ENCODE peak calls at places on chromosome 13, in eight cellular contexts. X is K562, V is HCT116, R is GM12878, A is suprapubic skin, L is upper lobe of left lung, D is esophagus muscularis mucosa, Q is GM23338. M is an unnamed sample. For H3K36me3, the result is how much of the 10 kb centered on the place peaks cover.

GRCh38 chr13:48600374-48601364 is 53.1 kb upstream of the CYSLTR2 start:
- DNase-seq in X (no peak), V (no peak), R (no peak), A (no peak), L (no peak), D (peak), Q (no peak), M (no peak)

GRCh38 chr13:63044617-63045016 is 1629.0 kb upstream of the PCDH20 start:
- DNase-seq in X (no peak), V (no peak), R (no peak), A (no peak), L (no peak), D (no peak), Q (no peak), M (no peak)

GRCh38 chr13:91017669-91018053 is 329.8 kb upstream of the MIR17HG start:
- DNase-seq in X (peak), V (peak), R (no peak), A (no peak), L (no peak), D (no peak), Q (peak), M (no peak)

GRCh38 chr13:23621316-23621645 is 51.1 kb downstream of the TNFRSF19 start:
- DNase-seq in X (no peak), V (no peak), R (no peak), A (no peak), L (no peak), D (no peak), Q (no peak), M (no peak)

GRCh38 chr13:110411316-110412105 is 104.4 kb downstream of the COL4A2 start:
- DNase-seq in X (no peak), V (no peak), R (no peak), A (no peak), L (no peak), D (no peak), Q (no peak), M (no peak)

GRCh38 chr13:102869948-102870676 is 24.3 kb downstream of the ERCC5 start:
- DNase-seq in X (no peak), V (no peak), R (no peak), A (no peak), L (no peak), D (no peak), Q (no peak), M (no peak)

GRCh38 chr13:33053397-33054066 is 37.3 kb downstream of the KL start:
- DNase-seq in X (no peak), V (no peak), R (no peak), A (no peak), L (no peak), D (no peak), Q (no peak), M (no peak)

GRCh38 chr13:109162248-109163051 is 533.0 kb downstream of the MYO16 start:
- DNase-seq in X (no peak), V (no peak), R (peak), A (no peak), L (peak), D (peak), Q (no peak), M (no peak)

GRCh38 chr13:81138353-81138995 is 797.5 kb upstream of the SPRY2 start:
- DNase-seq in X (no peak), V (no peak), R (no peak), A (no peak), L (no peak), D (no peak), Q (no peak), M (no peak)

GRCh38 chr13:89407357-89407756 is 1736.2 kb downstream of the SLITRK5 start:
- DNase-seq in X (no peak), V (no peak), R (no peak), A (no peak), L (no peak), D (no peak), Q (no peak), M (no peak)

GRCh38 chr13:111202149-111202548 is 87.0 kb downstream of the ARHGEF7 start:
- DNase-seq in X (no peak), V (no peak), R (no peak), A (no peak), L (no peak), D (no peak), Q (peak), M (no peak)

GRCh38 chr13:50197705-50198104 is 182.5 kb downstream of the KCNRG start:
- DNase-seq in X (no peak), V (no peak), R (no peak), A (no peak), L (no peak), D (peak), Q (no peak), M (no peak)

GRCh38 chr13:41007359-41008118 is 11.6 kb downstream of the ELF1 start:
- DNase-seq in X (peak), V (no peak), R (no peak), A (no peak), L (no peak), D (no peak), Q (peak), M (no peak)
- H3K27ac ChIP-seq in X (peak), V (no peak), R (peak), A (peak), L (no peak), D (no peak), Q (no peak), M (peak)

GRCh38 chr13:44231786-44232516 is 141.7 kb upstream of the SERP2 start:
- DNase-seq in X (no peak), V (peak), R (no peak), A (peak), L (peak), D (no peak), Q (peak), M (peak)
- TF ChIP-seq POLR2AphosphoS5 in X (no peak), V (peak), R (no peak), A (peak), L (peak), D (peak), Q (no peak), M (peak)

GRCh38 chr13:42685762-42686560 is 95.4 kb upstream of the FAM216B start:
- DNase-seq in X (no peak), V (no peak), R (no peak), A (no peak), L (no peak), D (no peak), Q (no peak), M (no peak)

GRCh38 chr13:42684226-42684625 is 97.2 kb upstream of the FAM216B start:
- DNase-seq in X (no peak), V (no peak), R (no peak), A (no peak), L (no peak), D (no peak), Q (no peak), M (no peak)

GRCh38 chr13:42680748-42681147 is 100.6 kb upstream of the FAM216B start:
- DNase-seq in X (no peak), V (no peak), R (no peak), A (no peak), L (no peak), D (no peak), Q (peak), M (no peak)

DNA sequence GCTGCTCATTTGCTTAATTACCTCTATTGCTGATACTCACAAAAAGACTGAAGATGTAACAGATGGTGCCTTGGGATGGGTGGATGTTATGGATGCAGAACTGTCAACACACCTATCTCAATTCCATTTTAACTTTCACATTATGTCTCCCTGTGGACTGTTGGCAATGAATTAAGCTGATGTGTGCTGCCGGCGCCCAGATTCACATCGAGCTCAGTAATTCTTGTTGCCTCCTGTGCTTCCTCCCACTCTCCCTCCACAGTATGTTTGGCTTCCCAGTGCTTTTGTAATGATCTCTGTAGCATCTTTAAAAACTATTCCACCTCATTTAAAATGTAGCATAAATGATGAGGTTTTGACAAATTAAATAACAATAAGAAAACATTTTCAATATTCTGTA is 100.0 kb upstream of the FAM216B start:
- DNase-seq in X (no peak), V (no peak), R (no peak), A (no peak), L (no peak), D (no peak), Q (no peak), M (no peak)
- H3K36me3 ChIP-seq in X (under half), V (under half), R (under half), A (under half), L (under half), D (under half), Q (under half), M (under half)

GRCh38 chr13:43041368-43041921 is 18.1 kb downstream of the DNAJC15 start:
- DNase-seq in X (no peak), V (no peak), R (no peak), A (no peak), L (no peak), D (no peak), Q (no peak), M (no peak)
- H3K27ac ChIP-seq in X (no peak), V (no peak), R (peak), A (no peak), L (no peak), D (no peak), Q (no peak), M (no peak)

DNA sequence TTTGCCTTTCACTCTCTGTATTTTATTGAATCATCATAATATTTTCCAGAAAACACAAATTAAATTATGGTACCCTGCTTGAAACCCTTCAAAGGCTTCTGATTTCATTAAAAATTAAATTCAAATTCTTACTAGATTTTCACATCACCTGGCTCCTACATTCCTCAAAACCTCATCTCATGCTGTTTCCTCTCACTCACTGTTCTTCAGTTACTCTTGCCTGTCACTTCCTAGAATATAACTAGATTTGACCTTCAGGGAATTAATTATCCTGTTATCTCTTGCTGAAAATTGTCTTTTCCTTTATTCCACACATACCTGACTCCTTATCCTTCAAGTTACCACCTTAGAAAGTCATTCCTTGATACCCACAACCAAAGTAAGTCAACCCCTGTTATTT is 2294.7 kb downstream of the PCDH9 start:
- DNase-seq in X (no peak), V (no peak), R (no peak), A (no peak), L (no peak), D (no peak), Q (no peak), M (no peak)
- TF ChIP-seq POLR2AphosphoS5 in X (no peak), V (no peak), R (no peak), A (no peak), L (no peak), D (no peak), Q (no peak), M (no peak)

GRCh38 chr13:98454389-98454881 is 122.5 kb downstream of the STK24 start:
- DNase-seq in X (no peak), V (no peak), R (no peak), A (no peak), L (no peak), D (no peak), Q (no peak), M (no peak)
- H3K36me3 ChIP-seq in X (under half), V (under half), R (under half), A (half or more), L (under half), D (half or more), Q (under half), M (under half)

DNA sequence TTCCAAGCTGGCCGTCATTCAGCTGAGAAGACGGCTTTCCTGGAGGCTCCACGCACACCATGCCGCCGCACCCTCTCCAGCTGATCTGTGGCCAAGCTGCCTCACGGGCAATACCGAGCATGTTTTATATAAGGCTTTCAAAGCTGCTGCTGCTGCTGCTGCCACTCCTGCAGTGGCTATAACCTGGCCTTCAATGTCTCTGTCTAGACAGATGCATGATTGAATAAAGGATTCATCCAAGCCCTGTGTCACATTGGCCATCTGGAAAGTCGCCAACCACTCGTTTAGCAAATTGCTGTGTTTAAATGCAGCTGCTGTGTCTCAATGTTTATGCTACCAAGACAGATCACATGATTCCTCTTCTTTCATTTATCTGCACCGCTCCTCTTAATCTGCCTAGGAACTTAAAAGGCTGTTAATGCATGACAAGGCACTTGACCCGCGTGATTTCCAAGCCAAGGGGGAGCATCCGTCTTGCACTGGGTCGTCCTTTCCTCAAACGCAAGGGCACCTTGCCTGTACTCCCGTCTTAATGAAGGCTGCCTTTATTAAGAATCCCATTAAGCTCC is 114.3 kb downstream of the TEX26 start:
- DNase-seq in X (no peak), V (no peak), R (no peak), A (no peak), L (peak), D (no peak), Q (no peak), M (no peak)
- H3K27ac ChIP-seq in X (no peak), V (peak), R (no peak), A (peak), L (no peak), D (no peak), Q (no peak), M (peak)

DNA sequence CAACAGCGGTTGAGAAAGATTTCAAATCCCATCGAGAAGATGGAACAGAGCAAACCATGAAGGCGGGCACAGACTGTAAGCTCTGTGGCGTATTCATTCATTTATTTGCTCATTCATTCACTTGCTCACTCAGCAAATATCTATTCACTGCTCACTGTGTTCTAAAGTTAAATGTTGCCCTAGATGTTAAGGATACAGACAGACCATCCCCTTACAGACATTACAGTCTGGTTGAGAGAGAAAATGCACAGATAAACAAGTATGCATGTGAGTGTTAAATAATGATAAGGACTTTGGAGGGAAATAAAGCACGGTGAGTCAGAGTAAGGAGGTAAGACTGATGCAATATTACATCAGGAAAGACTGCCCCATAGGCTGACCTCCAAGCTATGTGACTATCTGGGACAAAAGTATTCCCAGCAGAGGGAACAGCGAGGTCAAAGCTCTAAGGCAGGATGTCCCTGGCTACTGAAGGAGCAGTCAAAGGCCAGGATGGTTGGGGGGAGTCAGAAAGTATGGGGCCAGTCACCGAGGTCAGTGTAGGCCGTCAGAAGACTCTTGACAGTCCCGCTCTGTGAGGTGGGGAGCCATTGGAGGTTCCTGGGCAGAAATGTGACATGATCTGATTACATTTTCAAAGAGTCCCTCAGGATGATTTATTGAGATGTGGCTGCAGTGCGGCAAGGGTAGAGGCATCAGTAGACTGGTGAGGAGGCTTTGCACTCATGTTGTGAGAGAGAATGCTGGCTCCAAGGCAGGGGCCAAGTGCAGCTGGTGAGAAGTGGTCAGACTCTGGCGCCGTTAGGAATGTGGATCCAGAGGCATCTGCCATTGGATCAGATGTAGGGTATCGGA is 37.9 kb downstream of the MBNL2 start:
- DNase-seq in X (peak), V (no peak), R (no peak), A (no peak), L (no peak), D (no peak), Q (no peak), M (no peak)
- TF ChIP-seq POLR2AphosphoS5 in X (peak), V (peak), R (no peak), A (no peak), L (no peak), D (no peak), Q (no peak), M (no peak)

M was measured in stomach.